ENCODE peak calls at places on chromosomes 12 and 14, in seven cellular contexts. One of them, this sample, is unnamed.

GRCh38 chr12:77968021-77968420 is 137.3 kb downstream of the NAV3 start:
- DNase-seq in NCI-H187 treated with DMSO at 0.1 percent for 48 hours: no peak
- DNase-seq in NCI-H1105 treated with DMSO at 0.1 percent for 48 hours: no peak
- DNase-seq in stimulated activated CD8-positive, alpha-beta memory T cell treated with anti-CD3 and anti-CD28 coated beads, Interleukin-15, amount 100 ng/mL, for 24 hours: no peak
- DNase-seq in sigmoid colon: no peak
- DNase-seq in AG04450: no peak
- DNase-seq in naive thymus-derived CD8-positive, alpha-beta T cell: no peak
- DNase-seq in this sample: no peak

GRCh38 chr14:77204457-77204796 is 22.8 kb downstream of the TMEM63C start:
- DNase-seq in naive thymus-derived CD8-positive, alpha-beta T cell: no peak
- DNase-seq in sigmoid colon: no peak
- DNase-seq in stimulated activated CD8-positive, alpha-beta memory T cell treated with anti-CD3 and anti-CD28 coated beads, Interleukin-15, amount 100 ng/mL, for 24 hours: no peak
- DNase-seq in AG04450: no peak
- DNase-seq in NCI-H187 treated with DMSO at 0.1 percent for 48 hours: peak; percentile 96
- DNase-seq in NCI-H1105 treated with DMSO at 0.1 percent for 48 hours: peak; percentile 95
- DNase-seq in this sample: no peak

GRCh38 chr12:48651681-48652080 is 30.4 kb downstream of the KANSL2 start:
- DNase-seq in NCI-H187 treated with DMSO at 0.1 percent for 48 hours: no peak
- DNase-seq in stimulated activated CD8-positive, alpha-beta memory T cell treated with anti-CD3 and anti-CD28 coated beads, Interleukin-15, amount 100 ng/mL, for 24 hours: no peak
- DNase-seq in AG04450: no peak
- DNase-seq in naive thymus-derived CD8-positive, alpha-beta T cell: no peak
- DNase-seq in sigmoid colon: no peak
- DNase-seq in NCI-H1105 treated with DMSO at 0.1 percent for 48 hours: no peak
- DNase-seq in this sample: no peak

GRCh38 chr12:113271853-113272561 is 50.7 kb downstream of the TPCN1 start:
- DNase-seq in stimulated activated CD8-positive, alpha-beta memory T cell treated with anti-CD3 and anti-CD28 coated beads, Interleukin-15, amount 100 ng/mL, for 24 hours: no peak
- DNase-seq in NCI-H187 treated with DMSO at 0.1 percent for 48 hours: no peak
- DNase-seq in naive thymus-derived CD8-positive, alpha-beta T cell: no peak
- DNase-seq in NCI-H1105 treated with DMSO at 0.1 percent for 48 hours: no peak
- DNase-seq in sigmoid colon: peak; percentile 94
- DNase-seq in AG04450: peak; percentile 49
- DNase-seq in this sample: no peak

GRCh38 chr12:123064356-123064755 is 83.9 kb downstream of the ARL6IP4 start:
- DNase-seq in NCI-H1105 treated with DMSO at 0.1 percent for 48 hours: no peak
- DNase-seq in sigmoid colon: peak; percentile 84
- DNase-seq in stimulated activated CD8-positive, alpha-beta memory T cell treated with anti-CD3 and anti-CD28 coated beads, Interleukin-15, amount 100 ng/mL, for 24 hours: no peak
- DNase-seq in AG04450: no peak
- DNase-seq in naive thymus-derived CD8-positive, alpha-beta T cell: no peak
- DNase-seq in NCI-H187 treated with DMSO at 0.1 percent for 48 hours: no peak
- DNase-seq in this sample: no peak

GRCh38 chr14:53093206-53093605 is 59.9 kb downstream of the DDHD1 start:
- DNase-seq in sigmoid colon: no peak
- DNase-seq in naive thymus-derived CD8-positive, alpha-beta T cell: no peak
- DNase-seq in AG04450: peak; percentile 0
- DNase-seq in NCI-H187 treated with DMSO at 0.1 percent for 48 hours: no peak
- DNase-seq in stimulated activated CD8-positive, alpha-beta memory T cell treated with anti-CD3 and anti-CD28 coated beads, Interleukin-15, amount 100 ng/mL, for 24 hours: no peak
- DNase-seq in NCI-H1105 treated with DMSO at 0.1 percent for 48 hours: no peak
- DNase-seq in this sample: no peak

GRCh38 chr12:110661337-110661972 is 27.5 kb downstream of the HVCN1 start:
- DNase-seq in AG04450: no peak
- DNase-seq in naive thymus-derived CD8-positive, alpha-beta T cell: peak; percentile 78
- DNase-seq in NCI-H187 treated with DMSO at 0.1 percent for 48 hours: no peak
- DNase-seq in stimulated activated CD8-positive, alpha-beta memory T cell treated with anti-CD3 and anti-CD28 coated beads, Interleukin-15, amount 100 ng/mL, for 24 hours: peak; percentile 18
- DNase-seq in sigmoid colon: peak; percentile 73
- DNase-seq in NCI-H1105 treated with DMSO at 0.1 percent for 48 hours: no peak
- DNase-seq in this sample: no peak

GRCh38 chr12:14249368-14249767 is 116.1 kb upstream of the ATF7IP start:
- DNase-seq in NCI-H1105 treated with DMSO at 0.1 percent for 48 hours: no peak
- DNase-seq in sigmoid colon: no peak
- DNase-seq in AG04450: no peak
- DNase-seq in naive thymus-derived CD8-positive, alpha-beta T cell: no peak
- DNase-seq in stimulated activated CD8-positive, alpha-beta memory T cell treated with anti-CD3 and anti-CD28 coated beads, Interleukin-15, amount 100 ng/mL, for 24 hours: no peak
- DNase-seq in NCI-H187 treated with DMSO at 0.1 percent for 48 hours: no peak
- DNase-seq in this sample: no peak

GRCh38 chr12:113370923-113371682 is 12.7 kb downstream of the PLBD2 start:
- DNase-seq in NCI-H1105 treated with DMSO at 0.1 percent for 48 hours: no peak
- DNase-seq in sigmoid colon: no peak
- DNase-seq in stimulated activated CD8-positive, alpha-beta memory T cell treated with anti-CD3 and anti-CD28 coated beads, Interleukin-15, amount 100 ng/mL, for 24 hours: no peak
- DNase-seq in naive thymus-derived CD8-positive, alpha-beta T cell: peak; percentile 28
- DNase-seq in AG04450: no peak
- DNase-seq in NCI-H187 treated with DMSO at 0.1 percent for 48 hours: no peak
- DNase-seq in this sample: no peak

GRCh38 chr12:115871714-115872113 is 405.8 kb downstream of the MED13L start:
- DNase-seq in sigmoid colon: no peak
- DNase-seq in stimulated activated CD8-positive, alpha-beta memory T cell treated with anti-CD3 and anti-CD28 coated beads, Interleukin-15, amount 100 ng/mL, for 24 hours: no peak
- DNase-seq in AG04450: no peak
- DNase-seq in naive thymus-derived CD8-positive, alpha-beta T cell: no peak
- DNase-seq in NCI-H1105 treated with DMSO at 0.1 percent for 48 hours: peak; percentile 95
- DNase-seq in NCI-H187 treated with DMSO at 0.1 percent for 48 hours: peak; percentile 64
- DNase-seq in this sample: no peak

GRCh38 chr12:24615967-24616411 is 332.9 kb downstream of the BCAT1 start:
- DNase-seq in NCI-H1105 treated with DMSO at 0.1 percent for 48 hours: no peak
- DNase-seq in stimulated activated CD8-positive, alpha-beta memory T cell treated with anti-CD3 and anti-CD28 coated beads, Interleukin-15, amount 100 ng/mL, for 24 hours: no peak
- DNase-seq in AG04450: peak; percentile 29
- DNase-seq in naive thymus-derived CD8-positive, alpha-beta T cell: no peak
- DNase-seq in sigmoid colon: no peak
- DNase-seq in NCI-H187 treated with DMSO at 0.1 percent for 48 hours: no peak
- DNase-seq in this sample: no peak

GRCh38 chr14:47509957-47510356 is 165.4 kb downstream of the MDGA2 start:
- DNase-seq in NCI-H1105 treated with DMSO at 0.1 percent for 48 hours: no peak
- DNase-seq in naive thymus-derived CD8-positive, alpha-beta T cell: no peak
- DNase-seq in sigmoid colon: no peak
- DNase-seq in AG04450: no peak
- DNase-seq in stimulated activated CD8-positive, alpha-beta memory T cell treated with anti-CD3 and anti-CD28 coated beads, Interleukin-15, amount 100 ng/mL, for 24 hours: no peak
- DNase-seq in NCI-H187 treated with DMSO at 0.1 percent for 48 hours: no peak
- DNase-seq in this sample: no peak

GRCh38 chr12:93361159-93361919 is 16.4 kb upstream of the NUDT4 start:
- DNase-seq in NCI-H187 treated with DMSO at 0.1 percent for 48 hours: no peak
- DNase-seq in sigmoid colon: no peak
- DNase-seq in NCI-H1105 treated with DMSO at 0.1 percent for 48 hours: no peak
- DNase-seq in AG04450: no peak
- DNase-seq in stimulated activated CD8-positive, alpha-beta memory T cell treated with anti-CD3 and anti-CD28 coated beads, Interleukin-15, amount 100 ng/mL, for 24 hours: no peak
- DNase-seq in naive thymus-derived CD8-positive, alpha-beta T cell: no peak
- DNase-seq in this sample: no peak

GRCh38 chr12:2097617-2098016 is 44.8 kb downstream of the CACNA1C start:
- DNase-seq in AG04450: no peak
- DNase-seq in naive thymus-derived CD8-positive, alpha-beta T cell: no peak
- DNase-seq in NCI-H1105 treated with DMSO at 0.1 percent for 48 hours: no peak
- DNase-seq in sigmoid colon: no peak
- DNase-seq in NCI-H187 treated with DMSO at 0.1 percent for 48 hours: no peak
- DNase-seq in stimulated activated CD8-positive, alpha-beta memory T cell treated with anti-CD3 and anti-CD28 coated beads, Interleukin-15, amount 100 ng/mL, for 24 hours: no peak
- DNase-seq in this sample: no peak

GRCh38 chr12:24929953-24930352 is 18.9 kb downstream of the BCAT1 start:
- DNase-seq in stimulated activated CD8-positive, alpha-beta memory T cell treated with anti-CD3 and anti-CD28 coated beads, Interleukin-15, amount 100 ng/mL, for 24 hours: no peak
- DNase-seq in NCI-H187 treated with DMSO at 0.1 percent for 48 hours: no peak
- DNase-seq in sigmoid colon: no peak
- DNase-seq in NCI-H1105 treated with DMSO at 0.1 percent for 48 hours: no peak
- DNase-seq in naive thymus-derived CD8-positive, alpha-beta T cell: no peak
- DNase-seq in AG04450: no peak
- DNase-seq in this sample: no peak

GRCh38 chr12:98403385-98403784 is 112.0 kb upstream of the TMPO start:
- DNase-seq in NCI-H187 treated with DMSO at 0.1 percent for 48 hours: no peak
- DNase-seq in sigmoid colon: no peak
- DNase-seq in AG04450: no peak
- DNase-seq in NCI-H1105 treated with DMSO at 0.1 percent for 48 hours: no peak
- DNase-seq in stimulated activated CD8-positive, alpha-beta memory T cell treated with anti-CD3 and anti-CD28 coated beads, Interleukin-15, amount 100 ng/mL, for 24 hours: no peak
- DNase-seq in naive thymus-derived CD8-positive, alpha-beta T cell: no peak
- DNase-seq in this sample: no peak

GRCh38 chr12:131842169-131842568 is 14.0 kb downstream of the MMP17 start:
- DNase-seq in naive thymus-derived CD8-positive, alpha-beta T cell: no peak
- DNase-seq in stimulated activated CD8-positive, alpha-beta memory T cell treated with anti-CD3 and anti-CD28 coated beads, Interleukin-15, amount 100 ng/mL, for 24 hours: no peak
- DNase-seq in AG04450: no peak
- DNase-seq in sigmoid colon: no peak
- DNase-seq in NCI-H187 treated with DMSO at 0.1 percent for 48 hours: no peak
- DNase-seq in NCI-H1105 treated with DMSO at 0.1 percent for 48 hours: no peak
- DNase-seq in this sample: no peak

GRCh38 chr14:23805761-23806160 is 147.8 kb upstream of the DHRS4 start:
- DNase-seq in NCI-H187 treated with DMSO at 0.1 percent for 48 hours: no peak
- DNase-seq in naive thymus-derived CD8-positive, alpha-beta T cell: no peak
- DNase-seq in AG04450: no peak
- DNase-seq in NCI-H1105 treated with DMSO at 0.1 percent for 48 hours: no peak
- DNase-seq in sigmoid colon: no peak
- DNase-seq in stimulated activated CD8-positive, alpha-beta memory T cell treated with anti-CD3 and anti-CD28 coated beads, Interleukin-15, amount 100 ng/mL, for 24 hours: no peak
- DNase-seq in this sample: no peak

GRCh38 chr12:14776236-14776959 is 26.9 kb downstream of the WBP11 start:
- DNase-seq in naive thymus-derived CD8-positive, alpha-beta T cell: no peak
- DNase-seq in NCI-H187 treated with DMSO at 0.1 percent for 48 hours: no peak
- DNase-seq in stimulated activated CD8-positive, alpha-beta memory T cell treated with anti-CD3 and anti-CD28 coated beads, Interleukin-15, amount 100 ng/mL, for 24 hours: no peak
- DNase-seq in AG04450: no peak
- DNase-seq in NCI-H1105 treated with DMSO at 0.1 percent for 48 hours: no peak
- DNase-seq in sigmoid colon: no peak
- DNase-seq in this sample: no peak

GRCh38 chr12:68856510-68856909 is 48.5 kb downstream of the MDM2 start:
- DNase-seq in naive thymus-derived CD8-positive, alpha-beta T cell: no peak
- DNase-seq in sigmoid colon: no peak
- DNase-seq in AG04450: no peak
- DNase-seq in NCI-H187 treated with DMSO at 0.1 percent for 48 hours: no peak
- DNase-seq in stimulated activated CD8-positive, alpha-beta memory T cell treated with anti-CD3 and anti-CD28 coated beads, Interleukin-15, amount 100 ng/mL, for 24 hours: no peak
- DNase-seq in NCI-H1105 treated with DMSO at 0.1 percent for 48 hours: no peak
- DNase-seq in this sample: no peak

GRCh38 chr12:131642771-131643170 is 68.1 kb upstream of the SFSWAP start:
- DNase-seq in NCI-H1105 treated with DMSO at 0.1 percent for 48 hours: no peak
- DNase-seq in stimulated activated CD8-positive, alpha-beta memory T cell treated with anti-CD3 and anti-CD28 coated beads, Interleukin-15, amount 100 ng/mL, for 24 hours: no peak
- DNase-seq in sigmoid colon: no peak
- DNase-seq in NCI-H187 treated with DMSO at 0.1 percent for 48 hours: no peak
- DNase-seq in naive thymus-derived CD8-positive, alpha-beta T cell: no peak
- DNase-seq in AG04450: no peak
- DNase-seq in this sample: no peak

GRCh38 chr12:18861287-18861858 is 123.5 kb downstream of the CAPZA3 start:
- DNase-seq in NCI-H1105 treated with DMSO at 0.1 percent for 48 hours: peak; percentile 55
- DNase-seq in sigmoid colon: no peak
- DNase-seq in stimulated activated CD8-positive, alpha-beta memory T cell treated with anti-CD3 and anti-CD28 coated beads, Interleukin-15, amount 100 ng/mL, for 24 hours: no peak
- DNase-seq in NCI-H187 treated with DMSO at 0.1 percent for 48 hours: no peak
- DNase-seq in naive thymus-derived CD8-positive, alpha-beta T cell: no peak
- DNase-seq in AG04450: no peak
- DNase-seq in this sample: no peak

GRCh38 chr14:100365741-100366140 is 42.6 kb downstream of the SLC25A47 start:
- DNase-seq in stimulated activated CD8-positive, alpha-beta memory T cell treated with anti-CD3 and anti-CD28 coated beads, Interleukin-15, amount 100 ng/mL, for 24 hours: no peak
- DNase-seq in sigmoid colon: no peak
- DNase-seq in AG04450: no peak
- DNase-seq in NCI-H1105 treated with DMSO at 0.1 percent for 48 hours: no peak
- DNase-seq in naive thymus-derived CD8-positive, alpha-beta T cell: no peak
- DNase-seq in NCI-H187 treated with DMSO at 0.1 percent for 48 hours: no peak
- DNase-seq in this sample: no peak

GRCh38 chr12:15214851-15215601 is 6.2 kb downstream of the RERG start:
- DNase-seq in NCI-H1105 treated with DMSO at 0.1 percent for 48 hours: no peak
- DNase-seq in sigmoid colon: no peak
- DNase-seq in NCI-H187 treated with DMSO at 0.1 percent for 48 hours: no peak
- DNase-seq in naive thymus-derived CD8-positive, alpha-beta T cell: no peak
- DNase-seq in stimulated activated CD8-positive, alpha-beta memory T cell treated with anti-CD3 and anti-CD28 coated beads, Interleukin-15, amount 100 ng/mL, for 24 hours: no peak
- DNase-seq in AG04450: no peak
- DNase-seq in this sample: no peak

GRCh38 chr12:92108651-92109050 is 37.0 kb downstream of the BTG1 start:
- DNase-seq in AG04450: peak; percentile 36
- DNase-seq in naive thymus-derived CD8-positive, alpha-beta T cell: no peak
- DNase-seq in stimulated activated CD8-positive, alpha-beta memory T cell treated with anti-CD3 and anti-CD28 coated beads, Interleukin-15, amount 100 ng/mL, for 24 hours: no peak
- DNase-seq in NCI-H187 treated with DMSO at 0.1 percent for 48 hours: no peak
- DNase-seq in sigmoid colon: peak; percentile 83
- DNase-seq in NCI-H1105 treated with DMSO at 0.1 percent for 48 hours: peak; percentile 12
- DNase-seq in this sample: peak; percentile 38

GRCh38 chr12:121239704-121240420 is 29.9 kb downstream of the P2RX4 start:
- DNase-seq in naive thymus-derived CD8-positive, alpha-beta T cell: no peak
- DNase-seq in sigmoid colon: no peak
- DNase-seq in NCI-H1105 treated with DMSO at 0.1 percent for 48 hours: no peak
- DNase-seq in stimulated activated CD8-positive, alpha-beta memory T cell treated with anti-CD3 and anti-CD28 coated beads, Interleukin-15, amount 100 ng/mL, for 24 hours: no peak
- DNase-seq in AG04450: no peak
- DNase-seq in NCI-H187 treated with DMSO at 0.1 percent for 48 hours: no peak
- DNase-seq in this sample: no peak

GRCh38 chr12:22413592-22413991 is 79.1 kb upstream of the ST8SIA1 start:
- DNase-seq in AG04450: no peak
- DNase-seq in NCI-H187 treated with DMSO at 0.1 percent for 48 hours: no peak
- DNase-seq in stimulated activated CD8-positive, alpha-beta memory T cell treated with anti-CD3 and anti-CD28 coated beads, Interleukin-15, amount 100 ng/mL, for 24 hours: no peak
- DNase-seq in sigmoid colon: no peak
- DNase-seq in naive thymus-derived CD8-positive, alpha-beta T cell: no peak
- DNase-seq in NCI-H1105 treated with DMSO at 0.1 percent for 48 hours: no peak
- DNase-seq in this sample: no peak

GRCh38 chr12:121089031-121089812 is 43.5 kb upstream of the P2RX7 start:
- DNase-seq in sigmoid colon: no peak
- DNase-seq in stimulated activated CD8-positive, alpha-beta memory T cell treated with anti-CD3 and anti-CD28 coated beads, Interleukin-15, amount 100 ng/mL, for 24 hours: no peak
- DNase-seq in AG04450: no peak
- DNase-seq in NCI-H187 treated with DMSO at 0.1 percent for 48 hours: no peak
- DNase-seq in NCI-H1105 treated with DMSO at 0.1 percent for 48 hours: no peak
- DNase-seq in naive thymus-derived CD8-positive, alpha-beta T cell: no peak
- DNase-seq in this sample: no peak

GRCh38 chr14:105212541-105213305 is 31.6 kb upstream of the NUDT14 start:
- DNase-seq in stimulated activated CD8-positive, alpha-beta memory T cell treated with anti-CD3 and anti-CD28 coated beads, Interleukin-15, amount 100 ng/mL, for 24 hours: no peak
- DNase-seq in AG04450: no peak
- DNase-seq in sigmoid colon: no peak
- DNase-seq in naive thymus-derived CD8-positive, alpha-beta T cell: no peak
- DNase-seq in NCI-H1105 treated with DMSO at 0.1 percent for 48 hours: no peak
- DNase-seq in NCI-H187 treated with DMSO at 0.1 percent for 48 hours: no peak
- DNase-seq in this sample: no peak

GRCh38 chr12:22287776-22288621 is 46.5 kb downstream of the ST8SIA1 start:
- DNase-seq in AG04450: no peak
- DNase-seq in NCI-H187 treated with DMSO at 0.1 percent for 48 hours: no peak
- DNase-seq in NCI-H1105 treated with DMSO at 0.1 percent for 48 hours: no peak
- DNase-seq in stimulated activated CD8-positive, alpha-beta memory T cell treated with anti-CD3 and anti-CD28 coated beads, Interleukin-15, amount 100 ng/mL, for 24 hours: no peak
- DNase-seq in sigmoid colon: no peak
- DNase-seq in naive thymus-derived CD8-positive, alpha-beta T cell: no peak
- DNase-seq in this sample: no peak

GRCh38 chr14:94177806-94178205 is 3.7 kb downstream of the PPP4R4 start:
- DNase-seq in AG04450: no peak
- DNase-seq in NCI-H187 treated with DMSO at 0.1 percent for 48 hours: no peak
- DNase-seq in sigmoid colon: no peak
- DNase-seq in stimulated activated CD8-positive, alpha-beta memory T cell treated with anti-CD3 and anti-CD28 coated beads, Interleukin-15, amount 100 ng/mL, for 24 hours: no peak
- DNase-seq in NCI-H1105 treated with DMSO at 0.1 percent for 48 hours: no peak
- DNase-seq in naive thymus-derived CD8-positive, alpha-beta T cell: no peak
- DNase-seq in this sample: no peak

GRCh38 chr12:93336344-93336743 is 41.4 kb upstream of the NUDT4 start:
- DNase-seq in sigmoid colon: no peak
- DNase-seq in NCI-H1105 treated with DMSO at 0.1 percent for 48 hours: no peak
- DNase-seq in stimulated activated CD8-positive, alpha-beta memory T cell treated with anti-CD3 and anti-CD28 coated beads, Interleukin-15, amount 100 ng/mL, for 24 hours: no peak
- DNase-seq in AG04450: no peak
- DNase-seq in NCI-H187 treated with DMSO at 0.1 percent for 48 hours: no peak
- DNase-seq in naive thymus-derived CD8-positive, alpha-beta T cell: no peak
- DNase-seq in this sample: no peak

GRCh38 chr12:94082690-94083089 is 65.7 kb upstream of the PLXNC1 start:
- DNase-seq in AG04450: no peak
- DNase-seq in sigmoid colon: no peak
- DNase-seq in NCI-H187 treated with DMSO at 0.1 percent for 48 hours: no peak
- DNase-seq in NCI-H1105 treated with DMSO at 0.1 percent for 48 hours: no peak
- DNase-seq in naive thymus-derived CD8-positive, alpha-beta T cell: no peak
- DNase-seq in stimulated activated CD8-positive, alpha-beta memory T cell treated with anti-CD3 and anti-CD28 coated beads, Interleukin-15, amount 100 ng/mL, for 24 hours: no peak
- DNase-seq in this sample: no peak

GRCh38 chr12:2185751-2186341 is 133.1 kb downstream of the CACNA1C start:
- DNase-seq in naive thymus-derived CD8-positive, alpha-beta T cell: no peak
- DNase-seq in NCI-H187 treated with DMSO at 0.1 percent for 48 hours: no peak
- DNase-seq in NCI-H1105 treated with DMSO at 0.1 percent for 48 hours: no peak
- DNase-seq in sigmoid colon: peak; percentile 58
- DNase-seq in AG04450: no peak
- DNase-seq in stimulated activated CD8-positive, alpha-beta memory T cell treated with anti-CD3 and anti-CD28 coated beads, Interleukin-15, amount 100 ng/mL, for 24 hours: no peak
- DNase-seq in this sample: no peak

GRCh38 chr12:7265251-7265650 is 38.6 kb upstream of the ACSM4 start:
- DNase-seq in NCI-H1105 treated with DMSO at 0.1 percent for 48 hours: no peak
- DNase-seq in stimulated activated CD8-positive, alpha-beta memory T cell treated with anti-CD3 and anti-CD28 coated beads, Interleukin-15, amount 100 ng/mL, for 24 hours: no peak
- DNase-seq in NCI-H187 treated with DMSO at 0.1 percent for 48 hours: no peak
- DNase-seq in sigmoid colon: no peak
- DNase-seq in AG04450: no peak
- DNase-seq in naive thymus-derived CD8-positive, alpha-beta T cell: no peak
- DNase-seq in this sample: no peak

GRCh38 chr12:68304626-68305025 is 27.5 kb downstream of the MDM1 start:
- DNase-seq in stimulated activated CD8-positive, alpha-beta memory T cell treated with anti-CD3 and anti-CD28 coated beads, Interleukin-15, amount 100 ng/mL, for 24 hours: no peak
- DNase-seq in sigmoid colon: no peak
- DNase-seq in NCI-H187 treated with DMSO at 0.1 percent for 48 hours: no peak
- DNase-seq in NCI-H1105 treated with DMSO at 0.1 percent for 48 hours: no peak
- DNase-seq in naive thymus-derived CD8-positive, alpha-beta T cell: no peak
- DNase-seq in AG04450: no peak
- DNase-seq in this sample: no peak

GRCh38 chr14:90508536-90509254 is 111.9 kb downstream of the CALM1 start:
- DNase-seq in sigmoid colon: no peak
- DNase-seq in naive thymus-derived CD8-positive, alpha-beta T cell: no peak
- DNase-seq in NCI-H187 treated with DMSO at 0.1 percent for 48 hours: no peak
- DNase-seq in NCI-H1105 treated with DMSO at 0.1 percent for 48 hours: no peak
- DNase-seq in AG04450: no peak
- DNase-seq in stimulated activated CD8-positive, alpha-beta memory T cell treated with anti-CD3 and anti-CD28 coated beads, Interleukin-15, amount 100 ng/mL, for 24 hours: no peak
- DNase-seq in this sample: no peak

GRCh38 chr12:47813491-47814196 is 6.1 kb downstream of the HDAC7 start:
- DNase-seq in AG04450: no peak
- DNase-seq in sigmoid colon: no peak
- DNase-seq in naive thymus-derived CD8-positive, alpha-beta T cell: no peak
- DNase-seq in stimulated activated CD8-positive, alpha-beta memory T cell treated with anti-CD3 and anti-CD28 coated beads, Interleukin-15, amount 100 ng/mL, for 24 hours: no peak
- DNase-seq in NCI-H187 treated with DMSO at 0.1 percent for 48 hours: no peak
- DNase-seq in NCI-H1105 treated with DMSO at 0.1 percent for 48 hours: no peak
- DNase-seq in this sample: no peak